ENCODE peak calls at places on chromosomes 6 and 20, in nine cellular contexts. V, H, I, Y, K, A, B, Z and E are unnamed samples.

GRCh38 chr6:156992396-156992795 is 215.2 kb downstream of the ARID1B start:
- DNase-seq in A (no peak), Z (no peak), K (no peak), Y (no peak), V (no peak), B (no peak), H (peak), I (no peak), E (no peak)

GRCh38 chr20:13068336-13068735 is 59.6 kb downstream of the SPTLC3 start:
- DNase-seq in Y (no peak), K (no peak), B (no peak), H (no peak), Z (no peak), I (no peak), A (no peak), V (no peak), E (no peak)

GRCh38 chr6:24426729-24427446 is 24.2 kb downstream of the MRS2 start:
- DNase-seq in Y (no peak), Z (no peak), V (no peak), I (no peak), A (no peak), B (no peak), K (no peak), H (no peak), E (no peak)

GRCh38 chr6:11445146-11445545 is 92.4 kb upstream of the TMEM170B start:
- DNase-seq in H (no peak), B (no peak), Y (no peak), K (no peak), Z (no peak), A (no peak), V (no peak), I (no peak), E (no peak)

GRCh38 chr6:122154912-122155516 is 244.4 kb upstream of the HSF2 start:
- DNase-seq in Y (no peak), A (peak), V (no peak), Z (no peak), K (no peak), H (no peak), B (no peak), I (no peak), E (no peak)

GRCh38 chr6:17091122-17091521 is 10.7 kb upstream of the STMND1 start:
- DNase-seq in B (no peak), Z (no peak), A (no peak), I (no peak), Y (no peak), H (no peak), K (no peak), V (no peak), E (no peak)

GRCh38 chr20:38805958-38806854 is 709 bp downstream of the PPP1R16B start:
- DNase-seq in K (peak), Y (peak), Z (no peak), V (no peak), I (peak), B (no peak), H (peak), A (peak), E (no peak)

GRCh38 chr6:20455175-20456075 is 53.7 kb downstream of the E2F3 start:
- DNase-seq in Y (no peak), V (no peak), I (no peak), Z (no peak), H (no peak), K (no peak), B (peak), A (no peak), E (peak)

GRCh38 chr6:128290221-128290620 is 230.2 kb downstream of the PTPRK start:
- DNase-seq in A (no peak), H (no peak), B (no peak), K (no peak), I (no peak), Y (no peak), Z (no peak), V (no peak), E (no peak)

GRCh38 chr6:41707565-41708200 is 27.7 kb downstream of the TFEB start:
- DNase-seq in B (no peak), Z (no peak), I (peak), A (peak), K (peak), Y (peak), V (no peak), H (peak), E (no peak)

GRCh38 chr6:16496210-16496609 is 257.8 kb downstream of the GMPR start:
- DNase-seq in A (no peak), B (no peak), Y (no peak), H (no peak), Z (no peak), K (no peak), V (no peak), I (peak), E (no peak)

GRCh38 chr6:39839445-39839844 is 47.3 kb downstream of the DAAM2 start:
- DNase-seq in Y (no peak), I (no peak), V (no peak), B (no peak), H (no peak), K (no peak), A (no peak), Z (no peak), E (no peak)

GRCh38 chr20:3712279-3712873 is at the start of gene SIGLEC1:
- DNase-seq in B (no peak), A (peak), K (peak), Z (peak), Y (no peak), I (no peak), V (no peak), H (peak), E (no peak)

GRCh38 chr6:157648561-157648960 is 174.5 kb upstream of the SNX9 start:
- DNase-seq in B (no peak), A (peak), I (no peak), V (no peak), Z (no peak), Y (no peak), H (no peak), K (no peak), E (no peak)

GRCh38 chr20:41469868-41470267 is 103.2 kb upstream of the EMILIN3 start:
- DNase-seq in I (no peak), V (no peak), H (peak), B (no peak), Z (no peak), A (no peak), K (no peak), Y (no peak), E (no peak)

GRCh38 chr20:63829598-63829942 is 1.5 kb downstream of the ZBTB46 start:
- DNase-seq in A (no peak), H (no peak), V (no peak), K (no peak), B (no peak), I (no peak), Z (no peak), Y (no peak), E (no peak)

GRCh38 chr6:17011985-17012384 is 89.9 kb upstream of the STMND1 start:
- DNase-seq in Z (no peak), K (no peak), A (no peak), I (no peak), H (no peak), B (no peak), V (peak), Y (no peak), E (no peak)

GRCh38 chr6:1825926-1826325 is 216.2 kb downstream of the FOXC1 start:
- DNase-seq in H (no peak), I (no peak), V (no peak), A (no peak), Y (no peak), Z (no peak), K (no peak), B (no peak), E (no peak)

GRCh38 chr6:111600588-111601440 is 4.9 kb downstream of the TRAF3IP2 start:
- DNase-seq in V (no peak), Y (no peak), H (no peak), Z (no peak), A (no peak), K (no peak), I (no peak), B (no peak), E (peak)

GRCh38 chr6:140500864-140501263 is 1126.4 kb upstream of the CITED2 start:
- DNase-seq in V (no peak), Y (no peak), K (no peak), H (no peak), Z (no peak), B (no peak), A (no peak), I (no peak), E (no peak)

GRCh38 chr6:156601156-156601820 is 175.9 kb upstream of the ARID1B start:
- DNase-seq in Z (no peak), Y (no peak), V (no peak), K (no peak), A (no peak), H (no peak), B (no peak), I (no peak), E (no peak)

GRCh38 chr6:82954351-82954750 is 111.3 kb downstream of the UBE3D start:
- DNase-seq in Y (no peak), B (no peak), A (no peak), Z (no peak), K (no peak), H (no peak), I (no peak), V (no peak), E (no peak)

GRCh38 chr20:59163641-59164530 is at the start of gene ZNF831:
- DNase-seq in Z (no peak), K (no peak), A (no peak), Y (peak), H (no peak), B (no peak), I (peak), V (no peak), E (no peak)

GRCh38 chr20:51720854-51721253 is 47.3 kb downstream of the ATP9A start:
- DNase-seq in H (no peak), B (no peak), Z (no peak), V (no peak), A (no peak), I (no peak), K (no peak), Y (no peak), E (no peak)

GRCh38 chr6:37675100-37675499 is 22.6 kb downstream of the MDGA1 start:
- DNase-seq in K (no peak), Z (no peak), Y (no peak), B (no peak), I (no peak), H (no peak), V (no peak), A (no peak), E (no peak)

GRCh38 chr20:24673678-24674570 is 204.5 kb downstream of the SYNDIG1 start:
- DNase-seq in Y (no peak), V (no peak), Z (no peak), A (no peak), I (no peak), K (no peak), H (peak), B (no peak), E (no peak)

GRCh38 chr20:50691585-50692552 is 527 bp upstream of the RIPOR3 start:
- DNase-seq in H (no peak), Y (no peak), K (no peak), I (no peak), V (no peak), A (no peak), Z (peak), B (no peak), E (no peak)

GRCh38 chr6:98839788-98840361 is 5.5 kb downstream of the POU3F2 start:
- DNase-seq in B (no peak), H (no peak), Z (no peak), A (no peak), K (no peak), Y (no peak), I (no peak), V (no peak), E (no peak)

GRCh38 chr6:4489538-4489937 is 286.7 kb upstream of the CDYL start:
- DNase-seq in V (no peak), Z (no peak), H (no peak), K (no peak), B (no peak), Y (no peak), I (no peak), A (no peak), E (peak)

GRCh38 chr6:106145144-106145543 is 59.0 kb downstream of the PRDM1 start:
- DNase-seq in B (no peak), Y (peak), A (no peak), V (no peak), H (no peak), I (no peak), K (no peak), Z (no peak), E (no peak)

GRCh38 chr20:61763740-61764400 is 301.8 kb downstream of the TAF4 start:
- DNase-seq in Y (no peak), A (no peak), I (no peak), K (no peak), V (no peak), H (no peak), B (no peak), Z (no peak), E (no peak)

GRCh38 chr20:62370115-62370806 is 3.1 kb upstream of the LAMA5 start:
- DNase-seq in K (no peak), H (peak), B (no peak), I (no peak), Z (peak), Y (peak), A (no peak), V (no peak), E (no peak)

GRCh38 chr6:154888896-154889295 is 106.2 kb upstream of the TIAM2 start:
- DNase-seq in K (no peak), Z (no peak), H (no peak), V (no peak), Y (no peak), B (no peak), I (no peak), A (no peak), E (no peak)

GRCh38 chr6:73797861-73798260 is 101.9 kb downstream of the CD109 start:
- DNase-seq in Z (no peak), I (no peak), B (no peak), V (no peak), A (no peak), Y (no peak), H (no peak), K (no peak), E (no peak)

GRCh38 chr6:68760941-68761676 is 126.0 kb downstream of the ADGRB3 start:
- DNase-seq in Z (no peak), K (no peak), V (no peak), Y (no peak), H (no peak), A (no peak), B (no peak), I (no peak), E (no peak)

GRCh38 chr20:49385471-49385870 is 97.0 kb downstream of the KCNB1 start:
- DNase-seq in A (no peak), Y (peak), H (no peak), Z (no peak), B (no peak), V (no peak), K (no peak), I (no peak), E (no peak)

DNA sequence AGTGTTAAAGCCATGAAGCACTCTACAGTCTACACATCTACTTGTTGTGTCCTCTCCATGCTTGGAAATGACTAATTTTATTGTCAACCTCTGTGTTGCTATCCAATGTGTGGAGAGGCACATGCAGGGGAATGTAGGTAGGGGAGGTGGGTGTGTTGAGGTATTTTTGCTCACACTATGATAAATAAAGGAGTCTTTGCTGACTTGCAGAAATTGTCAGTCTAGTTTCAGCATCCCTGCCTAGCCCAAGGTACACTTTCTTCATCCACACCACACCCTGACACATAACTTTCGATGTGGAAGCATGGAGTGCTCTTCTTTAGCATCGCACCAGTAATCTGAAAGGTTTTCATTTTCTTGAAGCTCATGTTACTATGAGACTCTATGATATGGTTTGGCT is 264.0 kb downstream of the TRDN start:
- DNase-seq in A (no peak), H (no peak), I (no peak), Y (no peak), B (no peak), K (no peak), Z (no peak), V (no peak), E (no peak)
- H3K4me3 ChIP-seq in A (no peak), H (no peak), I (no peak), Y (no peak), B (no peak), K (no peak), Z (no peak), V (no peak), E (no peak)

GRCh38 chr6:13427346-13427745 is 60.1 kb downstream of the GFOD1 start:
- DNase-seq in Z (no peak), K (no peak), Y (peak), V (no peak), H (no peak), I (no peak), A (no peak), B (no peak), E (no peak)

GRCh38 chr6:13429406-13429753 is 58.0 kb downstream of the GFOD1 start:
- DNase-seq in H (no peak), B (no peak), K (no peak), Z (no peak), Y (peak), V (no peak), I (no peak), A (no peak), E (no peak)

GRCh38 chr6:13431059-13431656 is 56.2 kb downstream of the GFOD1 start:
- DNase-seq in V (no peak), B (no peak), H (no peak), I (no peak), K (no peak), Y (peak), Z (no peak), A (no peak), E (no peak)

GRCh38 chr6:13427838-13428527 is 59.4 kb downstream of the GFOD1 start:
- DNase-seq in Y (peak), I (peak), B (no peak), H (no peak), A (peak), Z (no peak), V (no peak), K (peak), E (no peak)

GRCh38 chr6:13428528-13429405 is 58.6 kb downstream of the GFOD1 start:
- DNase-seq in H (no peak), Z (no peak), V (no peak), B (no peak), A (no peak), Y (peak), I (no peak), K (no peak), E (no peak)
- H3K4me3 ChIP-seq in H (no peak), Z (no peak), V (no peak), B (no peak), A (no peak), Y (peak), I (peak), K (no peak), E (no peak)

GRCh38 chr6:56842602-56843475 is 112.1 kb upstream of the BEND6 start:
- DNase-seq in Z (peak), A (peak), I (no peak), V (no peak), Y (peak), H (peak), B (no peak), K (peak), E (no peak)
- H3K4me3 ChIP-seq in Z (peak), A (peak), I (peak), V (peak), Y (peak), H (peak), B (peak), K (peak), E (peak)

GRCh38 chr6:33585403-33586107 is 5.5 kb upstream of the BAK1 start:
- DNase-seq in Y (peak), V (peak), I (peak), A (peak), K (peak), B (no peak), Z (peak), H (peak), E (no peak)
- H3K4me3 ChIP-seq in Y (peak), V (no peak), I (no peak), A (no peak), K (no peak), B (peak), Z (peak), H (peak), E (no peak)

GRCh38 chr6:139150915-139151314 is 16.0 kb downstream of the HECA start:
- DNase-seq in Z (no peak), B (no peak), A (no peak), K (no peak), V (no peak), Y (no peak), I (no peak), H (no peak), E (no peak)
- H3K4me3 ChIP-seq in Z (no peak), B (no peak), A (no peak), K (no peak), V (no peak), Y (no peak), I (peak), H (no peak), E (no peak)

GRCh38 chr6:144345451-144345850 is 60.3 kb downstream of the UTRN start:
- DNase-seq in A (no peak), V (no peak), K (no peak), B (no peak), Y (no peak), Z (no peak), I (no peak), H (no peak), E (no peak)

GRCh38 chr6:144343736-144344428 is 58.7 kb downstream of the UTRN start:
- DNase-seq in K (no peak), V (no peak), I (peak), H (no peak), B (no peak), Y (peak), A (no peak), Z (no peak), E (peak)

GRCh38 chr6:144341831-144342527 is 56.8 kb downstream of the UTRN start:
- DNase-seq in A (no peak), I (no peak), B (no peak), Z (no peak), Y (peak), K (no peak), H (no peak), V (no peak), E (no peak)

GRCh38 chr6:144346719-144347446 is 61.7 kb downstream of the UTRN start:
- DNase-seq in B (peak), I (no peak), V (no peak), Z (no peak), Y (peak), K (no peak), H (no peak), A (no peak), E (no peak)

DNA sequence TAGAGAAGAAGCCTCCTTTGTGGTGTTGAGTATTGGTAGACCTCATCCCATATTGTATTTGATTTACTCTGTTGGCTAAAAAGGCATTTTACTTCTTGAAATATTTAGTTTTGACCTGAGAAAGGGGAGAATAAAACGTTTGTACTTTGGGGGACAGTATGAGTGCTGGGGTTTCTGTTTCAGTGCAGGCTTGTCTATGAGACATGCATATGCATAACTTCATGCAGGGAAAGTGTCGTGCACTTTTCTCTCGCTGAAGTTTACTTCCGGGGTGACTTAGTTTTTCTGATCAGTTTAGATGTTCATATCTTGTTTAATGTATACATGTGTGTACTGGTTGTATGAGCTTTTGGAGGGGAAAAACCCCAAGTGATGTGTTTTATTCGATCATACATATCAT is 59.5 kb downstream of the UTRN start:
- DNase-seq in H (no peak), I (peak), K (no peak), Z (no peak), Y (peak), A (no peak), B (no peak), V (no peak), E (no peak)
- H3K4me3 ChIP-seq in H (peak), I (peak), K (peak), Z (peak), Y (peak), A (no peak), B (no peak), V (no peak), E (no peak)

DNA sequence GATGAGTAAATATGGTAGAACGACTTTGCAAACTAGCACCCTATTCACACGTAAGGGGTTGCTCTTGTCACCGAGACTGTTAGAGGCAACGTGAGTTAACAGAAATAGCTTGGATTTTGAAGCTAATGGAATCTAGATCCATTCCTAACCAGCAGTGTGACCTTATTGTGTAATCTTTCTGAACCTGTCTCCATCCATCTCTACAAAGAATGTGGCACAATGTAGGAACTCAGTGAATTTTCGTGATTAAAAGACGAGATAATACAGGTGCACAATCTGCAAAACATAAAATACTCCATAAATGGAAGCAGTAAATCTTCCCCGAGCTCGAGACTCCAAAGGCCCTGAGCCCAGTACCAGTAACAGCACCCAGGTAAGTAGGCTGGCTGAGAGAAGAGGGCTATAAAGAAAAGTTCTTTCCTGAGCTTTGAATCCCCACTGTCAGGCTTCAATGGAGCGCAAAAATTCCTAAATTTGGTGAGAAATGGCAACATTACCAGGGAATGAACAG is 801 bp upstream of the KIFC1 start:
- DNase-seq in I (no peak), Y (no peak), V (no peak), Z (no peak), K (no peak), B (no peak), H (no peak), A (no peak), E (no peak)
- H3K4me3 ChIP-seq in I (no peak), Y (peak), V (no peak), Z (peak), K (peak), B (peak), H (peak), A (no peak), E (peak)

GRCh38 chr6:77666340-77666739 is 13.5 kb downstream of the MEI4 start:
- DNase-seq in Z (no peak), V (no peak), K (no peak), Y (no peak), H (no peak), A (no peak), B (no peak), I (no peak), E (no peak)
- H3K4me3 ChIP-seq in Z (no peak), V (no peak), K (no peak), Y (no peak), H (no peak), A (no peak), B (no peak), I (no peak), E (no peak)

GRCh38 chr6:131808460-131809269 is 845 bp downstream of the ENPP1 start:
- DNase-seq in Y (no peak), H (no peak), V (no peak), B (no peak), Z (no peak), K (no peak), I (no peak), A (no peak), E (no peak)
- H3K4me3 ChIP-seq in Y (no peak), H (peak), V (peak), B (peak), Z (peak), K (peak), I (peak), A (peak), E (peak)